ENCODE peak calls at places on chromosomes 12 and 14, in ten cellular contexts. V, H, I, M, Z, Q, Y, E, D and A are unnamed samples. For H3K4me1, the result is how much of the 10 kb centered on the place peaks cover.

GRCh38 chr12:40561395-40561966 is 130.8 kb upstream of the CNTN1 start:
- DNase-seq in V (no peak), H (no peak), I (no peak), M (no peak), Z (no peak), Q (no peak), Y (no peak), E (no peak), D (no peak), A (no peak)

GRCh38 chr12:123271182-123271491 is 519 bp downstream of the CDK2AP1 start:
- DNase-seq in V (peak), H (peak), I (peak), M (no peak), Z (peak), Q (peak), Y (peak), E (peak), D (no peak), A (peak)

GRCh38 chr12:20289512-20289911 is 78.8 kb upstream of the PDE3A start:
- DNase-seq in V (no peak), H (no peak), I (no peak), M (no peak), Z (no peak), Q (no peak), Y (no peak), E (no peak), D (no peak), A (no peak)

GRCh38 chr12:31118831-31119530 is 45.3 kb downstream of the DDX11 start:
- DNase-seq in V (no peak), H (peak), I (peak), M (no peak), Z (peak), Q (no peak), Y (peak), E (peak), D (no peak), A (peak)

GRCh38 chr12:107990325-107990724 is 138.8 kb upstream of the WSCD2 start:
- DNase-seq in V (peak), H (peak), I (no peak), M (no peak), Z (peak), Q (peak), Y (no peak), E (peak), D (no peak), A (peak)

GRCh38 chr12:26831959-26832816 is 806 bp downstream of the ITPR2 start:
- DNase-seq in V (peak), H (peak), I (peak), M (no peak), Z (peak), Q (peak), Y (peak), E (peak), D (no peak), A (peak)

GRCh38 chr14:65961004-65961403 is 525.2 kb upstream of the CCDC196 start:
- DNase-seq in V (peak), H (peak), I (peak), M (no peak), Z (peak), Q (peak), Y (peak), E (peak), D (no peak), A (peak)

GRCh38 chr12:16030729-16031128 is 119.6 kb downstream of the DERA start:
- DNase-seq in V (no peak), H (no peak), I (no peak), M (no peak), Z (no peak), Q (no peak), Y (no peak), E (no peak), D (no peak), A (no peak)

DNA sequence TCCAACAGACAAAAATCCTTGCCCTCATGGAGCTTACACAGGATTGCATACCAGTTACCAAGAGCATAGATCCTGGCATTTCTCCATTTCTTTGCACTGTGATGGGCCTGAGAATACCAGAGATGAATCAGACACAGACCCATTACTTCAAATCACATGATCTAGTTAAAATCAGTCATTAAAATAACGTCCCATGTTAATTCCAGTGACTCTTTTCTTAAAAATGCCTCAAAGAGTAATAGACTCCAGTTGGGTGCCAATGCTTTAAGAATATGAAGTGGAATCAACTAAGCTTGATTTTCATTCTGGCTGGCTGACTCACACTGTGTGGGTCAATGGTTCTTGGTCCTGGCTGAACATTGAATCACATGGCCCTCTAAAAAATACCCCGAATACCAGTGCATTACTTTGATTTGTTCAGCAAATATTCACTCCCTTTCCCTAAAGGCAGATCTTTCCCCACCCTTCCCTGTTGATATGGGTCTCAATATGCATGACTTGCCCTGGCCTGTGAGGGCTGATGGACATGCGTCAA is 11.0 kb downstream of the ASB2 start:
- DNase-seq in V (no peak), H (no peak), I (peak), M (no peak), Z (no peak), Q (peak), Y (peak), E (no peak), D (peak), A (no peak)
- H3K4me1 ChIP-seq in V (under half), H (under half), I (under half), M (half or more), Z (under half), Q (under half), Y (under half), E (under half), D (under half), A (half or more)

DNA sequence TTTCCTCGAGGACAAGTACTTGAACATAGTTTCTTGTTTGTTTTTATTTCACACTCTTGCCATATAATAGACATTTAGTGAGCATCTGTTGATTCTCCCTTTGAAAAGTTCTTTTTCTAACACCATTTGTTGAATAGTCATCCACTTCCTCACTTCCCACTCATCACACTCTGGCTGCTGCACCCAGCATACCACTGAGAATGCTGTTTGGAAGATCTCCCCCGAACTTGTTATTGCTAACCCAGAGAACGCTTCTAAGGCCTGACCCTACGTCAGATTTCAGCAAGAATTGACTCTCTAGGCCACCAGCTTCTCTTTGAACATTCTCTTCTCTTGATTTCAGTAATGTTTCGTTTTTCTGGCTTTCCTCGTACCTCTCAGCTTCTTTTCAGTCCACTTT is 93.9 kb upstream of the SLC38A4 start:
- DNase-seq in V (no peak), H (no peak), I (no peak), M (no peak), Z (no peak), Q (peak), Y (no peak), E (no peak), D (no peak), A (no peak)
- H2AFZ ChIP-seq in V (no peak), H (no peak), I (peak), M (no peak), Z (no peak), Q (peak), Y (no peak), E (no peak), D (no peak), A (no peak)

GRCh38 chr14:39430762-39431415 is 1.3 kb downstream of the FBXO33 start:
- DNase-seq in V (peak), H (no peak), I (peak), M (no peak), Z (no peak), Q (peak), Y (no peak), E (no peak), D (no peak), A (peak)
- H3K4me1 ChIP-seq in V (half or more), H (under half), I (under half), M (under half), Z (under half), Q (under half), Y (under half), E (under half), D (under half), A (under half)

GRCh38 chr14:28651148-28651547 is 115.4 kb upstream of the FOXG1 start:
- DNase-seq in V (no peak), H (no peak), I (peak), M (no peak), Z (no peak), Q (peak), Y (no peak), E (peak), D (peak), A (no peak)

GRCh38 chr14:28652782-28653181 is 113.8 kb upstream of the FOXG1 start:
- DNase-seq in V (no peak), H (no peak), I (peak), M (no peak), Z (peak), Q (peak), Y (no peak), E (no peak), D (peak), A (no peak)

GRCh38 chr14:28656704-28657255 is 109.8 kb upstream of the FOXG1 start:
- DNase-seq in V (no peak), H (no peak), I (no peak), M (no peak), Z (no peak), Q (no peak), Y (no peak), E (no peak), D (no peak), A (no peak)

DNA sequence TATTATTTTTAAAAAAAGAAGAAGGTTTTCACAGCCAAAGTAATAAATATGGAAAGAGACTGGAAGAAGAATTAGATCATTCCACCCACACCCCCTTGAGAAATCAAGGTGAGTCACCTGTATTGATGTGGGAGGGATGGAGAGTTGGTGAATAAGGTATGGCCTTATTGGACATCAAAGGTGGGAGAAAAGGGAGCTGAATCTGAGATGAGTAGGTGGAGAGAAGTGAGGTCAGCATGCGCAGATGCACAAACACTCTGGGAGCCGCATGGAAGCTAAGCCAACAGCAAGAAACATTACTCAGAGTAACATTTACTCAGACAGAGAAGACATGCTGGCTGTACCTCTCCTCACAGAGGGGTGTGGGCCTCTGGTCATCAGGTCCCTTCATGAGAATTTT is 113.1 kb upstream of the FOXG1 start:
- DNase-seq in V (no peak), H (no peak), I (no peak), M (no peak), Z (no peak), Q (peak), Y (no peak), E (no peak), D (peak), A (no peak)
- H2AFZ ChIP-seq in V (no peak), H (no peak), I (no peak), M (no peak), Z (no peak), Q (no peak), Y (no peak), E (no peak), D (no peak), A (no peak)

DNA sequence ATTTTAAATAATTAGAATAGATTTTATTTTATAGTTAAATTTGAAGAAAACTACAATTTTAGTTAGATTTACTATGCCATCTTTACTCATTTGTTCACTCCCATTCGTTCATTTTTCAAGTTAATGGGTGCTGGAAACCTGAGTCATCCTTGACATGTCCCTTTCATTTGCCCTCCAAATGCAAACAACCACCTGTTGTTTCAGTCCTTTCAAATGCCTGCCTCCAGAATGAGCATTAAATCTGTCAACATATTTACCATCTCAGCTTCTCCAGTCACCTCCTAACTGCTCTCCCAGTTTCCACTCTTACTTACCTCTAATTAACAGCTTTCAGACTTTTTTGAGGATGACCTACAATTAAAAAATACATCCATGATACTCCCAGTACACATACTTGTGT is 375.5 kb downstream of the RAD51B start:
- DNase-seq in V (no peak), H (no peak), I (no peak), M (no peak), Z (no peak), Q (no peak), Y (no peak), E (peak), D (no peak), A (no peak)
- H3K4me1 ChIP-seq in V (under half), H (under half), I (under half), M (under half), Z (under half), Q (under half), Y (under half), E (half or more), D (under half), A (under half)

DNA sequence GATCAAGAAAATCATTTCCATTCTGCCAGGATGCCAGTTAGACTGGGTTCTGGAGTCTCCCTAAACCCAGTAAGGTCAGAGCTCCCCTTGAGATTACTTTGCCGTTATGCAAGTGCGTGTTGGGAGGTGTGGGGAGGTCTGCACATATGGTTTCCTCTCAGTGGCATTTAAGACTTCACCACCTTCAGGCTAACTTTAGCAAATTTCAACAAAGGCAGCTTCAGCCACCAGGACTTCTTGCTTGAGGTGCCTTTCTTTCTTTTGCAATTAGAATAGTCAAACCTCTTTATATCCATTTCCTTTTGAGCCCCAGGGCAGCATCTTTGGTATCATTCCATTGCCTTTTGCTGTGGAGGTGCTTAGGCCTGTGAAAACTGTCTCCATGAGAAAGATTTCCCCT is 117.2 kb upstream of the CCND2 start:
- DNase-seq in V (no peak), H (no peak), I (no peak), M (no peak), Z (no peak), Q (no peak), Y (no peak), E (peak), D (no peak), A (no peak)
- H2AFZ ChIP-seq in V (no peak), H (peak), I (no peak), M (peak), Z (no peak), Q (no peak), Y (no peak), E (peak), D (peak), A (no peak)

GRCh38 chr14:91401751-91402150 is 15.9 kb downstream of the CCDC88C start:
- DNase-seq in V (no peak), H (no peak), I (no peak), M (no peak), Z (no peak), Q (no peak), Y (no peak), E (no peak), D (no peak), A (no peak)
- H3K4me1 ChIP-seq in V (under half), H (under half), I (under half), M (half or more), Z (under half), Q (under half), Y (under half), E (under half), D (under half), A (half or more)